ENCODE peak calls at places on chromosome 9, in nine cellular contexts. X is uterus, Y is GM06990, A is left lung, O is D721Med, I is tibial nerve, F is AG04450, Q is HCT116, S is PC-9. Z is an unnamed sample.

GRCh38 chr9:123061216-123061615 is 27.7 kb downstream of the GPR21 start:
- DNase-seq in X (no peak), Y (no peak), A (no peak), O (no peak), I (no peak), F (no peak), Q (no peak), S (no peak), Z (no peak)

GRCh38 chr9:132826576-132827365 is 51.3 kb downstream of the AK8 start:
- DNase-seq in X (no peak), Y (no peak), A (peak; percentile 45), O (no peak), I (no peak), F (no peak), Q (no peak), S (no peak), Z (no peak)

GRCh38 chr9:21326526-21327139 is 8.6 kb downstream of the KLHL9 start:
- DNase-seq in X (no peak), Y (peak; percentile 43), A (no peak), O (no peak), I (no peak), F (no peak), Q (no peak), S (no peak), Z (no peak)

GRCh38 chr9:37636511-37637474 is 14.0 kb upstream of the FRMPD1 start:
- DNase-seq in X (no peak), Y (no peak), A (no peak), O (no peak), I (no peak), F (no peak), Q (no peak), S (no peak), Z (no peak)

GRCh38 chr9:114507726-114508125 is 2.5 kb upstream of the WHRN start:
- DNase-seq in X (no peak), Y (no peak), A (no peak), O (no peak), I (no peak), F (no peak), Q (no peak), S (peak; percentile 18), Z (no peak)

GRCh38 chr9:126616521-126616976 is 2.8 kb downstream of the LMX1B start:
- DNase-seq in X (no peak), Y (no peak), A (no peak), O (peak; percentile 13), I (no peak), F (no peak), Q (no peak), S (no peak), Z (peak; percentile 33)

GRCh38 chr9:78745996-78746395 is 449.1 kb downstream of the PSAT1 start:
- DNase-seq in X (no peak), Y (no peak), A (no peak), O (no peak), I (no peak), F (no peak), Q (no peak), S (no peak), Z (no peak)

GRCh38 chr9:78909566-78909965 is 612.6 kb downstream of the PSAT1 start:
- DNase-seq in X (no peak), Y (no peak), A (no peak), O (no peak), I (no peak), F (no peak), Q (no peak), S (no peak), Z (no peak)

GRCh38 chr9:100602302-100602930 is 24.5 kb downstream of the CAVIN4 start:
- DNase-seq in X (no peak), Y (no peak), A (no peak), O (peak; percentile 28), I (no peak), F (no peak), Q (peak; percentile 71), S (peak; percentile 51), Z (no peak)

GRCh38 chr9:109705515-109705914 is 74.5 kb upstream of the PALM2AKAP2 start:
- DNase-seq in X (no peak), Y (no peak), A (no peak), O (no peak), I (no peak), F (no peak), Q (peak; percentile 32), S (no peak), Z (no peak)
- TF ChIP-seq CTCF in X (no peak), Y (no peak), A (no peak), O (no peak), I (no peak), F (no peak), Q (no peak), S (no peak), Z (no peak)

GRCh38 chr9:136138566-136138965 is 19.9 kb upstream of the TMEM250 start:
- DNase-seq in X (no peak), Y (no peak), A (no peak), O (peak; percentile 92), I (no peak), F (no peak), Q (peak; percentile 63), S (peak; percentile 54), Z (no peak)
- TF ChIP-seq CTCF in X (no peak), Y (peak; percentile 57), A (no peak), O (peak; percentile 56), I (no peak), F (peak; percentile 23), Q (peak; percentile 62), S (peak; percentile 61), Z (peak; percentile 18)

GRCh38 chr9:112086627-112087026 is 88.5 kb downstream of the SUSD1 start:
- DNase-seq in X (no peak), Y (no peak), A (no peak), O (no peak), I (no peak), F (no peak), Q (no peak), S (no peak), Z (no peak)
- TF ChIP-seq CTCF in X (peak; percentile 44), Y (peak; percentile 58), A (peak; percentile 33), O (peak; percentile 63), I (peak; percentile 29), F (peak; percentile 57), Q (peak; percentile 61), S (peak; percentile 73), Z (peak; percentile 60)

GRCh38 chr9:12640021-12640587 is 53.1 kb upstream of the TYRP1 start:
- DNase-seq in X (no peak), Y (no peak), A (no peak), O (no peak), I (no peak), F (peak; percentile 3), Q (peak; percentile 26), S (no peak), Z (no peak)
- TF ChIP-seq CTCF in X (no peak), Y (peak; percentile 33), A (peak; percentile 22), O (peak; percentile 91), I (peak; percentile 16), F (peak; percentile 43), Q (peak; percentile 9), S (peak; percentile 65), Z (no peak)

DNA sequence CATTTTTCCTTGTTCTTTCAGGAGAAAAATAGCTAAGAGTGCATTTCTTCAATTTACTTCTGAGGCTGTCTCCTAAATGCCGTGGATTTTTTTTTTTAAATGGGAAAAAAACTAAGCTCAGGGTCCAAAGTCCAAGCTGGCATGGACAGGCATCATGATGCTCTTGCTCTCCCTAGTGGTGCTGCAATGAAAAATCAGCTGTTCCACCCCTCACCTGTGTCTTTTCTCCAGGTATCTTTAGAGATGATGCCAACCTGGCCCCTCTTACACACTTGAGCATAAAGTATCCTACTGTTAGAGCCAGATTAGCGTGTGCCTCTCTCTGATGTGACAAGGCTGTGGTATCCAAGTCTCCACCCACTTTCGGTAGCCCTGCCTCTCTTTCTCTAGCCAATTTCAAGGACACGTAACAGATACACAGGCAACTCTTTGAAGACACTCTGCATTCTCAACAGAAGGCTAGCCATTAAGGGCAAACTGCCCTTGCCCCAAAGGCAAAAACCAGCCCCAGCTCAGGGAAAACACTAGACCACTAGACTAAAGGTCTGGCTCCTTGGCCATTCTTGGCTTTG is 208.8 kb downstream of the SAXO1 start:
- DNase-seq in X (no peak), Y (no peak), A (no peak), O (no peak), I (no peak), F (no peak), Q (no peak), S (no peak), Z (no peak)
- TF ChIP-seq CTCF in X (no peak), Y (peak; percentile 46), A (peak; percentile 25), O (peak; percentile 28), I (peak; percentile 9), F (peak; percentile 37), Q (peak; percentile 14), S (peak; percentile 38), Z (no peak)

DNA sequence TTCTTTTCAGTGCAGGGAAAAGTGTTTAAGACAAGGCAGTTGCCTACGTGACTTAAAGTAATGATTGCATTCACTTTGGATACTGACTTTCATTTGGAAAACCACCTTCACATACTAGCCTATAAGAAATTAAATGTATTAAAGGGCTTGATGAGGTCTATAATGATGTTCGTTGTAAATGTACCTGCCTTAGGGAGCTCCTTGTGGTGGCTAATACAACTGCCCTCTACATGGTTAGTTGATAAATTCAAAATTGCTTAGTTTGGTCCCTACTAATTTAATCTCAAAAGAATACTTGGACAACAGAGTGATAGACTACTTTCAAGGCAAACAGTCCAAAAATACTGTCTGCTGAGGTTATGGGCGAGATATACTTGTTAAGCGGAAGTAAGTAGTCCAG is 3.8 kb downstream of the VLDLR start:
- DNase-seq in X (no peak), Y (no peak), A (no peak), O (no peak), I (no peak), F (no peak), Q (no peak), S (no peak), Z (no peak)
- TF ChIP-seq CTCF in X (no peak), Y (no peak), A (no peak), O (no peak), I (no peak), F (no peak), Q (no peak), S (no peak), Z (no peak)

GRCh38 chr9:70419546-70420266 is 5.2 kb upstream of the KLF9 start:
- DNase-seq in X (peak; percentile 99), Y (peak; percentile 86), A (peak; percentile 94), O (no peak), I (peak; percentile 97), F (peak; percentile 92), Q (peak; percentile 85), S (peak; percentile 94), Z (peak; percentile 93)
- TF ChIP-seq CTCF in X (no peak), Y (no peak), A (no peak), O (no peak), I (peak; percentile 10), F (no peak), Q (no peak), S (no peak), Z (no peak)

DNA sequence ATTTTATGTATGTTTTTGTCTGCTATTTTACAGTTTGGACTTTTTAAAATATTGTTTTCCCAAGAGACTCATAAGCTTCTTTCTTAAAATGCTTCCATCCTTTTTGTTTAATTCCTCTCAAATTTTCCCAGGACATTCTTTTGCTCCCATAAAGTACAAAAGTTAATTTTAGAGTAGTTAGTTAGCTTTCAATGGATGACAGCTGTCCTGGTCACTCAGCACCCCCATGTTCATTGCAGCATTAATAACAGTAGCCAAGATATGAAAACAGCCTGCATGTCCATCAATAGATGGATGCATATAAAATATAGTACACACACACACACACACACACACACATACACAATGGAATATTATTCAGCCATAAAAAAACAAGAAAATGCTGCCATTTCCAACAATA is 245.9 kb downstream of the LURAP1L start:
- DNase-seq in X (no peak), Y (no peak), A (no peak), O (no peak), I (no peak), F (no peak), Q (no peak), S (no peak), Z (no peak)
- TF ChIP-seq CTCF in X (no peak), Y (no peak), A (no peak), O (no peak), I (no peak), F (no peak), Q (no peak), S (no peak), Z (no peak)